ENCODE peak calls at places on chromosomes 12 and 14, in seven cellular contexts. O is activated CD8-positive, alpha-beta T cell treated with anti-CD3 and anti-CD28 coated beads for 36 hours; T is IMR-90; W is upper lobe of left lung; C is GM13976; I is HepG2; R is A549. G is an unnamed sample.
A peak's percentile ranks its signal among the peaks of the same experiment; 100 is the strongest.

GRCh38 chr12:116962197-116962596 is 51.4 kb downstream of the FBXW8 start:
- DNase-seq in O (no peak), T (no peak), W (no peak), C (peak; percentile 21), I (no peak), R (no peak), G (no peak)

GRCh38 chr12:6056406-6057211 is 67.9 kb downstream of the VWF start:
- DNase-seq in O (peak; percentile 63), T (no peak), W (no peak), C (no peak), I (peak; percentile 14), R (peak; percentile 39), G (no peak)

GRCh38 chr14:73026243-73026844 is 562 bp downstream of the ZFYVE1 start:
- DNase-seq in O (no peak), T (no peak), W (no peak), C (no peak), I (no peak), R (no peak), G (no peak)

GRCh38 chr14:51643137-51643536 is 8.6 kb upstream of the FRMD6 start:
- DNase-seq in O (no peak), T (peak; percentile 79), W (no peak), C (no peak), I (no peak), R (no peak), G (no peak)

GRCh38 chr12:64583395-64584172 is 26.7 kb upstream of the RASSF3 start:
- DNase-seq in O (no peak), T (peak; percentile 28), W (no peak), C (no peak), I (no peak), R (no peak), G (no peak)

GRCh38 chr12:65823481-65824313 is 586 bp upstream of the HMGA2 start:
- DNase-seq in O (peak; percentile 5), T (peak; percentile 58), W (no peak), C (peak; percentile 63), I (peak; percentile 76), R (peak; percentile 76), G (peak; percentile 62)

GRCh38 chr12:2893007-2893406 is 2.3 kb downstream of the TULP3 start:
- DNase-seq in O (no peak), T (peak; percentile 92), W (no peak), C (no peak), I (peak; percentile 46), R (peak; percentile 43), G (no peak)

GRCh38 chr12:56591111-56591510 is 39.0 kb downstream of the BAZ2A start:
- DNase-seq in O (no peak), T (no peak), W (no peak), C (no peak), I (no peak), R (no peak), G (no peak)

GRCh38 chr14:90406384-90406798 is 9.6 kb downstream of the CALM1 start:
- DNase-seq in O (peak; percentile 26), T (no peak), W (no peak), C (no peak), I (no peak), R (no peak), G (no peak)

GRCh38 chr14:52834440-52834842 is 43.0 kb upstream of the GNPNAT1 start:
- DNase-seq in O (no peak), T (peak; percentile 93), W (no peak), C (no peak), I (no peak), R (peak; percentile 68), G (no peak)

GRCh38 chr12:24113701-24114100 is 164.2 kb upstream of the SOX5 start:
- DNase-seq in O (no peak), T (peak; percentile 12), W (no peak), C (no peak), I (no peak), R (no peak), G (no peak)

GRCh38 chr14:60681271-60681670 is 32.0 kb upstream of the SIX1 start:
- DNase-seq in O (no peak), T (no peak), W (no peak), C (no peak), I (no peak), R (no peak), G (no peak)

GRCh38 chr14:92654206-92654901 is 94.1 kb downstream of the LGMN start:
- DNase-seq in O (peak; percentile 42), T (no peak), W (no peak), C (no peak), I (no peak), R (no peak), G (no peak)

GRCh38 chr12:118052324-118053070 is 8.5 kb downstream of the WSB2 start:
- DNase-seq in O (peak; percentile 44), T (peak; percentile 95), W (peak; percentile 90), C (no peak), I (peak; percentile 99), R (peak; percentile 96), G (peak; percentile 83)

GRCh38 chr14:24251880-24252288 is 9.5 kb upstream of the TINF2 start:
- DNase-seq in O (no peak), T (peak; percentile 67), W (no peak), C (no peak), I (no peak), R (no peak), G (no peak)

GRCh38 chr14:86892167-86892956 is 1100.6 kb downstream of the GALC start:
- DNase-seq in O (no peak), T (peak; percentile 15), W (no peak), C (no peak), I (peak; percentile 79), R (no peak), G (no peak)

GRCh38 chr14:52266782-52267181 is 716 bp upstream of the PTGDR start:
- DNase-seq in O (no peak), T (no peak), W (no peak), C (no peak), I (no peak), R (no peak), G (no peak)

GRCh38 chr12:106687652-106688051 is 86.8 kb upstream of the RIC8B start:
- DNase-seq in O (no peak), T (no peak), W (no peak), C (no peak), I (no peak), R (no peak), G (no peak)

GRCh38 chr12:130620756-130621155 is 95.3 kb downstream of the RIMBP2 start:
- DNase-seq in O (no peak), T (no peak), W (no peak), C (no peak), I (no peak), R (no peak), G (no peak)

GRCh38 chr14:104136472-104137296 is 1.7 kb upstream of the KIF26A start:
- DNase-seq in O (peak; percentile 11), T (no peak), W (no peak), C (no peak), I (no peak), R (peak; percentile 34), G (peak; percentile 75)

GRCh38 chr12:46516238-46516932 is 143.8 kb upstream of the SLC38A2 start:
- DNase-seq in O (no peak), T (no peak), W (no peak), C (no peak), I (no peak), R (no peak), G (no peak)

GRCh38 chr12:57452181-57452936 is 2.7 kb upstream of the INHBE start:
- DNase-seq in O (peak; percentile 55), T (peak; percentile 97), W (no peak), C (peak; percentile 51), I (no peak), R (peak; percentile 82), G (no peak)

GRCh38 chr12:48351022-48351708 is 446 bp upstream of the ZNF641 start:
- DNase-seq in O (no peak), T (peak; percentile 59), W (peak; percentile 83), C (no peak), I (peak; percentile 47), R (peak; percentile 74), G (peak; percentile 86)

GRCh38 chr14:92993302-92993701 is 70.4 kb downstream of the CHGA start:
- DNase-seq in O (no peak), T (no peak), W (peak; percentile 86), C (no peak), I (peak; percentile 77), R (no peak), G (no peak)

GRCh38 chr12:131196220-131196619 is 242.5 kb downstream of the ADGRD1 start:
- DNase-seq in O (no peak), T (no peak), W (no peak), C (no peak), I (no peak), R (no peak), G (no peak)

GRCh38 chr12:93025145-93026103 is 96.3 kb upstream of the EEA1 start:
- DNase-seq in O (no peak), T (peak; percentile 75), W (no peak), C (peak; percentile 56), I (no peak), R (peak; percentile 59), G (no peak)
- TF ChIP-seq CTCF in O (peak; percentile 59), T (peak; percentile 72), W (peak; percentile 54), C (peak; percentile 51), I (peak; percentile 76), R (peak; percentile 61), G (no peak)

DNA sequence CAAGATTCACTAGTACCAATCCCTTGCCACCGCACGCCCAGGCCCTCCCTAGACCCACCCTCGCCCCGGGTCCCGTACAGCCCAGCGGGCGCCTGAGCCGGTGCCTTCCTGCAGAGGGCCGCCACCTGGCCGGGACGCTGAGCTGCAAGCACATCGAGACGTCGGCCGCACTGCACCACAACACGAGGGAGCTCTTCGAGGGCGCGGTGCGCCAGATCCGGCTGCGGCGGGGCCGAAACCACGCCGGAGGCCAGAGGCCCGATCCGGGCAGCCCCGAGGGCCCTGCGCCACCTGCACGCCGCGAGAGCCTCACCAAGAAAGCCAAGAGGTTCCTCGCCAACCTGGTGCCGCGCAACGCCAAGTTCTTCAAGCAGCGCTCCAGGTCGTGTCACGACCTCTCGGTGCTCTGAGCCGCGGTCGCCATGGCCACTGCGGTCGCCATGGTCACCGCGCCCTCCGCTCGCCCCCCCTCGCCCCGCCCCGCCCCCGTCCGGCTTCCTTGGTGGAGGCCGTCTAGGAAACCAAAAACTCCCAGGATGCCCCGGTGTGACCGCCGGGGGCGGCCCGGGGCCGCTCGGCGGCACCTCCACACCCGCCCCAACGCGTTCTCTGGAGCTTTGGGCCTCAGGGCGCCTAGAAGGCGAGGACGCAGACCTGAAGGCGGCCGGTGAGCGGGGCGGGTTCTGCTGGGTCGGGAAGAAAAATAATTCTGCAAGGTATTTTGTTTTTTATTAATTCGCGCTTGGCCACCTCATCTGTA is 3.7 kb downstream of the REM2 start:
- DNase-seq in O (peak; percentile 81), T (peak; percentile 13), W (peak; percentile 82), C (peak; percentile 92), I (no peak), R (peak; percentile 73), G (peak; percentile 83)
- TF ChIP-seq CTCF in O (peak; percentile 35), T (peak; percentile 10), W (peak; percentile 47), C (peak; percentile 36), I (peak; percentile 8), R (no peak), G (no peak)

DNA sequence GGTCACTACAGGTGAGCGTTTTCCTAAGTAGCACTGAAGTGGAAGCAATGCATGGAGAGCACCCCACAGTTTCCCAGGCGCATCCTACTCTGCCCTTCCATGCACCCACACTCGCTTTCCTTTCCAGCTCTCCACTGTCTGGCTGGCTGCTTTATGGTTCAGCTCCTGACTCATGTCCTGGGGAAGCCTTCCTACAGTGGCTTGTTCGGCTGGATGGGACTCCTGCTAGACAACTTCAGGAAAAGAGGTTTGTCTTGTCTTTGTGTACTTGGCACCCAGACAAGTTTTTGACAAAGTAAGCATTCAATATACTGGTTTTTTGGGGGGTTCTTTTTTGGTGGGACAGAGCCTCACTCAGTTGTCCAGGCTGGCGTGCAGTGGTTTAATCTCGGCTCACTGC is 21.6 kb downstream of the PPM1H start:
- DNase-seq in O (no peak), T (no peak), W (no peak), C (no peak), I (no peak), R (no peak), G (no peak)
- TF ChIP-seq CTCF in O (no peak), T (no peak), W (no peak), C (no peak), I (no peak), R (no peak), G (no peak)

GRCh38 chr14:88129306-88130056 is 124.5 kb downstream of the GPR65 start:
- DNase-seq in O (peak; percentile 15), T (peak; percentile 23), W (peak; percentile 24), C (peak; percentile 16), I (no peak), R (peak; percentile 32), G (no peak)
- TF ChIP-seq CTCF in O (no peak), T (no peak), W (no peak), C (no peak), I (no peak), R (no peak), G (no peak)